ENCODE peak calls at places on chromosomes 3 and 15, in seven cellular contexts. One of them, this sample, is unnamed.

GRCh38 chr3:124926426-124927116 is 8.0 kb downstream of the MUC13 start:
- DNase-seq in GM23248: peak; percentile 14
- DNase-seq in naive thymus-derived CD8-positive, alpha-beta T cell: no peak
- DNase-seq in nucleus accumbens: no peak
- DNase-seq in ureter: no peak
- DNase-seq in activated CD4-positive, CD25-positive, alpha-beta regulatory T cell: no peak
- DNase-seq in heart right ventricle: no peak
- DNase-seq in this sample: no peak

GRCh38 chr3:157498374-157498773 is 4.8 kb downstream of the VEPH1 start:
- DNase-seq in GM23248: no peak
- DNase-seq in naive thymus-derived CD8-positive, alpha-beta T cell: no peak
- DNase-seq in nucleus accumbens: no peak
- DNase-seq in ureter: no peak
- DNase-seq in activated CD4-positive, CD25-positive, alpha-beta regulatory T cell: no peak
- DNase-seq in heart right ventricle: no peak
- DNase-seq in this sample: no peak

GRCh38 chr3:21665444-21665843 is 85.6 kb downstream of the ZNF385D start:
- DNase-seq in GM23248: no peak
- DNase-seq in naive thymus-derived CD8-positive, alpha-beta T cell: no peak
- DNase-seq in nucleus accumbens: no peak
- DNase-seq in ureter: no peak
- DNase-seq in activated CD4-positive, CD25-positive, alpha-beta regulatory T cell: no peak
- DNase-seq in heart right ventricle: no peak
- DNase-seq in this sample: no peak

GRCh38 chr3:172153335-172153861 is 114.0 kb downstream of the FNDC3B start:
- DNase-seq in GM23248: peak; percentile 99
- DNase-seq in naive thymus-derived CD8-positive, alpha-beta T cell: no peak
- DNase-seq in nucleus accumbens: peak; percentile 21
- DNase-seq in ureter: peak; percentile 91
- DNase-seq in activated CD4-positive, CD25-positive, alpha-beta regulatory T cell: no peak
- DNase-seq in heart right ventricle: peak; percentile 79
- DNase-seq in this sample: peak; percentile 59

GRCh38 chr3:47850062-47850802 is 47.3 kb downstream of the DHX30 start:
- DNase-seq in GM23248: peak; percentile 67
- DNase-seq in naive thymus-derived CD8-positive, alpha-beta T cell: no peak
- DNase-seq in nucleus accumbens: no peak
- DNase-seq in ureter: no peak
- DNase-seq in activated CD4-positive, CD25-positive, alpha-beta regulatory T cell: no peak
- DNase-seq in heart right ventricle: no peak
- DNase-seq in this sample: no peak

GRCh38 chr15:98503970-98504369 is 144.4 kb upstream of the IGF1R start:
- DNase-seq in GM23248: peak; percentile 69
- DNase-seq in naive thymus-derived CD8-positive, alpha-beta T cell: no peak
- DNase-seq in nucleus accumbens: no peak
- DNase-seq in ureter: no peak
- DNase-seq in activated CD4-positive, CD25-positive, alpha-beta regulatory T cell: no peak
- DNase-seq in heart right ventricle: no peak
- DNase-seq in this sample: no peak

GRCh38 chr15:40960926-40961325 is 7.7 kb downstream of the CHAC1 start:
- DNase-seq in GM23248: no peak
- DNase-seq in naive thymus-derived CD8-positive, alpha-beta T cell: no peak
- DNase-seq in nucleus accumbens: no peak
- DNase-seq in ureter: peak; percentile 72
- DNase-seq in activated CD4-positive, CD25-positive, alpha-beta regulatory T cell: no peak
- DNase-seq in heart right ventricle: no peak
- DNase-seq in this sample: no peak

GRCh38 chr3:39144095-39144747 is 9.2 kb downstream of the CSRNP1 start:
- DNase-seq in GM23248: no peak
- DNase-seq in naive thymus-derived CD8-positive, alpha-beta T cell: no peak
- DNase-seq in nucleus accumbens: no peak
- DNase-seq in ureter: no peak
- DNase-seq in activated CD4-positive, CD25-positive, alpha-beta regulatory T cell: no peak
- DNase-seq in heart right ventricle: no peak
- DNase-seq in this sample: no peak

GRCh38 chr3:15496341-15496664 is 25.2 kb downstream of the COLQ start:
- DNase-seq in GM23248: no peak
- DNase-seq in naive thymus-derived CD8-positive, alpha-beta T cell: no peak
- DNase-seq in nucleus accumbens: no peak
- DNase-seq in ureter: no peak
- DNase-seq in activated CD4-positive, CD25-positive, alpha-beta regulatory T cell: no peak
- DNase-seq in heart right ventricle: no peak
- DNase-seq in this sample: no peak

GRCh38 chr15:67178569-67179210 is 75.8 kb downstream of the AAGAB start:
- DNase-seq in GM23248: peak; percentile 96
- DNase-seq in naive thymus-derived CD8-positive, alpha-beta T cell: no peak
- DNase-seq in nucleus accumbens: no peak
- DNase-seq in ureter: no peak
- DNase-seq in activated CD4-positive, CD25-positive, alpha-beta regulatory T cell: no peak
- DNase-seq in heart right ventricle: no peak
- DNase-seq in this sample: no peak

GRCh38 chr3:125684199-125684598 is 88.9 kb upstream of the OSBPL11 start:
- DNase-seq in GM23248: peak; percentile 23
- DNase-seq in naive thymus-derived CD8-positive, alpha-beta T cell: no peak
- DNase-seq in nucleus accumbens: no peak
- DNase-seq in ureter: no peak
- DNase-seq in activated CD4-positive, CD25-positive, alpha-beta regulatory T cell: no peak
- DNase-seq in heart right ventricle: no peak
- DNase-seq in this sample: no peak

GRCh38 chr3:37963635-37964034 is 27.0 kb upstream of the VILL start:
- DNase-seq in GM23248: no peak
- DNase-seq in naive thymus-derived CD8-positive, alpha-beta T cell: no peak
- DNase-seq in nucleus accumbens: no peak
- DNase-seq in ureter: no peak
- DNase-seq in activated CD4-positive, CD25-positive, alpha-beta regulatory T cell: no peak
- DNase-seq in heart right ventricle: no peak
- DNase-seq in this sample: no peak

GRCh38 chr15:84649706-84650105 is 4.4 kb downstream of the WDR73 start:
- DNase-seq in GM23248: peak; percentile 52
- DNase-seq in naive thymus-derived CD8-positive, alpha-beta T cell: no peak
- DNase-seq in nucleus accumbens: no peak
- DNase-seq in ureter: no peak
- DNase-seq in activated CD4-positive, CD25-positive, alpha-beta regulatory T cell: no peak
- DNase-seq in heart right ventricle: no peak
- DNase-seq in this sample: no peak

GRCh38 chr3:63043631-63044030 is 168.4 kb upstream of the CADPS start:
- DNase-seq in GM23248: peak; percentile 78
- DNase-seq in naive thymus-derived CD8-positive, alpha-beta T cell: no peak
- DNase-seq in nucleus accumbens: no peak
- DNase-seq in ureter: no peak
- DNase-seq in activated CD4-positive, CD25-positive, alpha-beta regulatory T cell: no peak
- DNase-seq in heart right ventricle: no peak
- DNase-seq in this sample: peak; percentile 19

GRCh38 chr3:66153961-66154923 is 66.6 kb upstream of the SLC25A26 start:
- DNase-seq in GM23248: peak; percentile 69
- DNase-seq in naive thymus-derived CD8-positive, alpha-beta T cell: no peak
- DNase-seq in nucleus accumbens: peak; percentile 2
- DNase-seq in ureter: no peak
- DNase-seq in activated CD4-positive, CD25-positive, alpha-beta regulatory T cell: no peak
- DNase-seq in heart right ventricle: peak; percentile 13
- DNase-seq in this sample: peak; percentile 14

GRCh38 chr3:168495251-168495650 is 399.5 kb upstream of the GOLIM4 start:
- DNase-seq in GM23248: peak; percentile 2
- DNase-seq in naive thymus-derived CD8-positive, alpha-beta T cell: no peak
- DNase-seq in nucleus accumbens: no peak
- DNase-seq in ureter: no peak
- DNase-seq in activated CD4-positive, CD25-positive, alpha-beta regulatory T cell: no peak
- DNase-seq in heart right ventricle: no peak
- DNase-seq in this sample: no peak

GRCh38 chr3:86815880-86816279 is 175.1 kb downstream of the VGLL3 start:
- DNase-seq in GM23248: peak; percentile 34
- DNase-seq in naive thymus-derived CD8-positive, alpha-beta T cell: no peak
- DNase-seq in nucleus accumbens: no peak
- DNase-seq in ureter: no peak
- DNase-seq in activated CD4-positive, CD25-positive, alpha-beta regulatory T cell: no peak
- DNase-seq in heart right ventricle: no peak
- DNase-seq in this sample: no peak

GRCh38 chr3:8458235-8458634 is 43.4 kb upstream of the LMCD1 start:
- DNase-seq in GM23248: peak; percentile 95
- DNase-seq in naive thymus-derived CD8-positive, alpha-beta T cell: no peak
- DNase-seq in nucleus accumbens: no peak
- DNase-seq in ureter: no peak
- DNase-seq in activated CD4-positive, CD25-positive, alpha-beta regulatory T cell: no peak
- DNase-seq in heart right ventricle: no peak
- DNase-seq in this sample: no peak

GRCh38 chr3:156477306-156477705 is 77.6 kb downstream of the SSR3 start:
- DNase-seq in GM23248: peak; percentile 84
- DNase-seq in naive thymus-derived CD8-positive, alpha-beta T cell: no peak
- DNase-seq in nucleus accumbens: no peak
- DNase-seq in ureter: no peak
- DNase-seq in activated CD4-positive, CD25-positive, alpha-beta regulatory T cell: no peak
- DNase-seq in heart right ventricle: no peak
- DNase-seq in this sample: no peak

GRCh38 chr15:81301815-81302399 is 22.0 kb downstream of the STARD5 start:
- DNase-seq in GM23248: no peak
- DNase-seq in naive thymus-derived CD8-positive, alpha-beta T cell: no peak
- DNase-seq in nucleus accumbens: no peak
- DNase-seq in ureter: no peak
- DNase-seq in activated CD4-positive, CD25-positive, alpha-beta regulatory T cell: no peak
- DNase-seq in heart right ventricle: no peak
- DNase-seq in this sample: no peak

GRCh38 chr15:38614621-38615020 is 50.0 kb upstream of the RASGRP1 start:
- DNase-seq in GM23248: no peak
- DNase-seq in naive thymus-derived CD8-positive, alpha-beta T cell: no peak
- DNase-seq in nucleus accumbens: no peak
- DNase-seq in ureter: no peak
- DNase-seq in activated CD4-positive, CD25-positive, alpha-beta regulatory T cell: no peak
- DNase-seq in heart right ventricle: no peak
- DNase-seq in this sample: no peak

GRCh38 chr3:141331370-141332318 is 36.7 kb upstream of the ZBTB38 start:
- DNase-seq in GM23248: peak; percentile 98
- DNase-seq in naive thymus-derived CD8-positive, alpha-beta T cell: no peak
- DNase-seq in nucleus accumbens: no peak
- DNase-seq in ureter: no peak
- DNase-seq in activated CD4-positive, CD25-positive, alpha-beta regulatory T cell: no peak
- DNase-seq in heart right ventricle: peak; percentile 75
- DNase-seq in this sample: no peak

GRCh38 chr3:127746400-127747057 is 73.8 kb downstream of the ABTB1 start:
- DNase-seq in GM23248: no peak
- DNase-seq in naive thymus-derived CD8-positive, alpha-beta T cell: no peak
- DNase-seq in nucleus accumbens: no peak
- DNase-seq in ureter: no peak
- DNase-seq in activated CD4-positive, CD25-positive, alpha-beta regulatory T cell: no peak
- DNase-seq in heart right ventricle: peak; percentile 53
- DNase-seq in this sample: no peak

GRCh38 chr15:31081568-31082250 is 19.8 kb downstream of the TRPM1 start:
- DNase-seq in GM23248: peak; percentile 32
- DNase-seq in naive thymus-derived CD8-positive, alpha-beta T cell: no peak
- DNase-seq in nucleus accumbens: no peak
- DNase-seq in ureter: no peak
- DNase-seq in activated CD4-positive, CD25-positive, alpha-beta regulatory T cell: no peak
- DNase-seq in heart right ventricle: no peak
- DNase-seq in this sample: no peak

GRCh38 chr15:88571153-88572029 is 24.9 kb upstream of the DET1 start:
- DNase-seq in GM23248: no peak
- DNase-seq in naive thymus-derived CD8-positive, alpha-beta T cell: no peak
- DNase-seq in nucleus accumbens: no peak
- DNase-seq in ureter: no peak
- DNase-seq in activated CD4-positive, CD25-positive, alpha-beta regulatory T cell: no peak
- DNase-seq in heart right ventricle: peak; percentile 51
- DNase-seq in this sample: no peak

GRCh38 chr15:41887893-41888292 is 6.0 kb downstream of the SPTBN5 start:
- DNase-seq in GM23248: no peak
- DNase-seq in naive thymus-derived CD8-positive, alpha-beta T cell: no peak
- DNase-seq in nucleus accumbens: no peak
- DNase-seq in ureter: no peak
- DNase-seq in activated CD4-positive, CD25-positive, alpha-beta regulatory T cell: no peak
- DNase-seq in heart right ventricle: no peak
- DNase-seq in this sample: no peak

This sample was measured in occipital lobe.